ENCODE peak calls at places on chromosome 6, in five cellular contexts. N, A, U, G and X are unnamed samples.

GRCh38 chr6:101083533-101084172 is 202.5 kb upstream of the ASCC3 start:
- DNase-seq in N (peak), A (no peak), U (no peak), G (no peak), X (no peak)

GRCh38 chr6:16160794-16161193 is 31.9 kb downstream of the MYLIP start:
- DNase-seq in N (no peak), A (no peak), U (no peak), G (no peak), X (no peak)

GRCh38 chr6:24867104-24867703 is 68.5 kb upstream of the ARMH2 start:
- DNase-seq in N (no peak), A (no peak), U (no peak), G (no peak), X (no peak)

GRCh38 chr6:34331361-34332050 is 61.0 kb downstream of the NUDT3 start:
- DNase-seq in N (peak), A (no peak), U (no peak), G (no peak), X (no peak)

GRCh38 chr6:124868476-124868875 is 93.8 kb upstream of the RNF217 start:
- DNase-seq in N (peak), A (no peak), U (no peak), G (no peak), X (no peak)

GRCh38 chr6:3211681-3212080 is 15.8 kb downstream of the TUBB2B start:
- DNase-seq in N (no peak), A (peak), U (no peak), G (no peak), X (peak)

GRCh38 chr6:10626154-10626741 is 68.2 kb downstream of the C6orf52 start:
- DNase-seq in N (no peak), A (no peak), U (no peak), G (no peak), X (no peak)

GRCh38 chr6:110484321-110484720 is 7.9 kb upstream of the SLC22A16 start:
- DNase-seq in N (no peak), A (no peak), U (no peak), G (no peak), X (no peak)

GRCh38 chr6:34459899-34460593 is 5.8 kb upstream of the PACSIN1 start:
- DNase-seq in N (peak), A (peak), U (peak), G (peak), X (peak)

GRCh38 chr6:138970856-138971425 is 17.1 kb downstream of the REPS1 start:
- DNase-seq in N (peak), A (no peak), U (no peak), G (no peak), X (peak)

GRCh38 chr6:157980288-157981131 is 1.2 kb upstream of the SYNJ2 start:
- DNase-seq in N (no peak), A (no peak), U (no peak), G (no peak), X (peak)